ENCODE peak calls at places on chromosomes 13 and 19, in six cellular contexts. One of them, this sample, is unnamed. For H3K36me3 and H3K4me1, the result is how much of the 10 kb centered on the place peaks cover.

GRCh38 chr13:114108894-114109293 is 23.5 kb downstream of the RASA3 start:
- DNase-seq in neuronal stem cell: no peak
- DNase-seq in IMR-90: no peak
- DNase-seq in upper lobe of right lung: peak
- DNase-seq in right lobe of liver: no peak
- DNase-seq in CD8-positive, alpha-beta memory T cell: no peak
- DNase-seq in this sample: peak

GRCh38 chr13:113361406-113361805 is 2.5 kb downstream of the GRTP1 start:
- DNase-seq in neuronal stem cell: no peak
- DNase-seq in IMR-90: no peak
- DNase-seq in upper lobe of right lung: peak
- DNase-seq in right lobe of liver: no peak
- DNase-seq in CD8-positive, alpha-beta memory T cell: no peak
- DNase-seq in this sample: no peak

GRCh38 chr13:21929400-21929799 is 258.5 kb downstream of the FGF9 start:
- DNase-seq in neuronal stem cell: no peak
- DNase-seq in IMR-90: no peak
- DNase-seq in upper lobe of right lung: no peak
- DNase-seq in right lobe of liver: no peak
- DNase-seq in CD8-positive, alpha-beta memory T cell: no peak
- DNase-seq in this sample: no peak

GRCh38 chr13:49669735-49670309 is 21.5 kb downstream of the EBPL start:
- DNase-seq in neuronal stem cell: peak
- DNase-seq in IMR-90: peak
- DNase-seq in upper lobe of right lung: no peak
- DNase-seq in right lobe of liver: no peak
- DNase-seq in CD8-positive, alpha-beta memory T cell: no peak
- DNase-seq in this sample: no peak

GRCh38 chr19:29528350-29528945 is 2.7 kb downstream of the VSTM2B start:
- DNase-seq in neuronal stem cell: peak
- DNase-seq in IMR-90: peak
- DNase-seq in upper lobe of right lung: peak
- DNase-seq in right lobe of liver: peak
- DNase-seq in CD8-positive, alpha-beta memory T cell: peak
- DNase-seq in this sample: no peak

GRCh38 chr19:50814883-50815282 is 8.7 kb downstream of the KLK1 start:
- DNase-seq in neuronal stem cell: no peak
- DNase-seq in IMR-90: no peak
- DNase-seq in upper lobe of right lung: no peak
- DNase-seq in right lobe of liver: no peak
- DNase-seq in CD8-positive, alpha-beta memory T cell: no peak
- DNase-seq in this sample: no peak

GRCh38 chr19:18593367-18594095 is 4.9 kb downstream of the REX1BD start:
- DNase-seq in neuronal stem cell: no peak
- DNase-seq in IMR-90: no peak
- DNase-seq in upper lobe of right lung: peak
- DNase-seq in right lobe of liver: no peak
- DNase-seq in CD8-positive, alpha-beta memory T cell: no peak
- DNase-seq in this sample: no peak

GRCh38 chr13:78606471-78607408 is 3.4 kb upstream of the POU4F1 start:
- DNase-seq in neuronal stem cell: peak
- DNase-seq in IMR-90: no peak
- DNase-seq in upper lobe of right lung: no peak
- DNase-seq in right lobe of liver: no peak
- DNase-seq in CD8-positive, alpha-beta memory T cell: no peak
- DNase-seq in this sample: no peak

GRCh38 chr13:101398920-101399319 is 17.4 kb downstream of the NALCN start:
- DNase-seq in neuronal stem cell: no peak
- DNase-seq in IMR-90: peak
- DNase-seq in upper lobe of right lung: no peak
- DNase-seq in right lobe of liver: no peak
- DNase-seq in CD8-positive, alpha-beta memory T cell: no peak
- DNase-seq in this sample: no peak

GRCh38 chr13:87754097-87754496 is 82.9 kb downstream of the SLITRK5 start:
- DNase-seq in neuronal stem cell: no peak
- DNase-seq in IMR-90: no peak
- DNase-seq in upper lobe of right lung: no peak
- DNase-seq in right lobe of liver: no peak
- DNase-seq in CD8-positive, alpha-beta memory T cell: no peak
- DNase-seq in this sample: no peak

GRCh38 chr13:49681837-49682236 is 9.4 kb downstream of the EBPL start:
- DNase-seq in neuronal stem cell: no peak
- DNase-seq in IMR-90: peak
- DNase-seq in upper lobe of right lung: no peak
- DNase-seq in right lobe of liver: no peak
- DNase-seq in CD8-positive, alpha-beta memory T cell: no peak
- DNase-seq in this sample: no peak

GRCh38 chr19:6720369-6721112 is at the start of gene C3:
- DNase-seq in neuronal stem cell: no peak
- DNase-seq in IMR-90: peak
- DNase-seq in upper lobe of right lung: peak
- DNase-seq in right lobe of liver: peak
- DNase-seq in CD8-positive, alpha-beta memory T cell: no peak
- DNase-seq in this sample: peak

GRCh38 chr13:43730642-43731041 is 56.1 kb downstream of the ENOX1 start:
- DNase-seq in neuronal stem cell: no peak
- DNase-seq in IMR-90: peak
- DNase-seq in upper lobe of right lung: no peak
- DNase-seq in right lobe of liver: no peak
- DNase-seq in CD8-positive, alpha-beta memory T cell: no peak
- DNase-seq in this sample: no peak

GRCh38 chr19:13099073-13099999 is 3.3 kb downstream of the LYL1 start:
- DNase-seq in neuronal stem cell: no peak
- DNase-seq in IMR-90: no peak
- DNase-seq in upper lobe of right lung: peak
- DNase-seq in right lobe of liver: peak
- DNase-seq in CD8-positive, alpha-beta memory T cell: peak
- DNase-seq in this sample: peak

GRCh38 chr13:100530645-100531044 is 57.9 kb downstream of the GGACT start:
- DNase-seq in neuronal stem cell: no peak
- DNase-seq in IMR-90: peak
- DNase-seq in upper lobe of right lung: no peak
- DNase-seq in right lobe of liver: peak
- DNase-seq in CD8-positive, alpha-beta memory T cell: no peak
- DNase-seq in this sample: peak

GRCh38 chr13:97334690-97335089 is 99.3 kb upstream of the RAP2A start:
- DNase-seq in neuronal stem cell: no peak
- DNase-seq in IMR-90: no peak
- DNase-seq in upper lobe of right lung: no peak
- DNase-seq in right lobe of liver: no peak
- DNase-seq in CD8-positive, alpha-beta memory T cell: no peak
- DNase-seq in this sample: no peak

GRCh38 chr19:19820774-19821315 is 705 bp downstream of the ZNF506 start:
- DNase-seq in neuronal stem cell: no peak
- DNase-seq in IMR-90: no peak
- DNase-seq in upper lobe of right lung: no peak
- DNase-seq in right lobe of liver: no peak
- DNase-seq in CD8-positive, alpha-beta memory T cell: peak
- DNase-seq in this sample: no peak

GRCh38 chr19:31312004-31312403 is 37.2 kb downstream of the TSHZ3 start:
- DNase-seq in neuronal stem cell: no peak
- DNase-seq in IMR-90: peak
- DNase-seq in upper lobe of right lung: no peak
- DNase-seq in right lobe of liver: no peak
- DNase-seq in CD8-positive, alpha-beta memory T cell: no peak
- DNase-seq in this sample: no peak

GRCh38 chr19:12994701-12995595 is at the start of gene NFIX:
- DNase-seq in neuronal stem cell: no peak
- DNase-seq in IMR-90: peak
- DNase-seq in upper lobe of right lung: peak
- DNase-seq in right lobe of liver: peak
- DNase-seq in CD8-positive, alpha-beta memory T cell: peak
- DNase-seq in this sample: peak

GRCh38 chr13:36166051-36166450 is 34.9 kb upstream of the DCLK1 start:
- DNase-seq in neuronal stem cell: no peak
- DNase-seq in IMR-90: no peak
- DNase-seq in upper lobe of right lung: no peak
- DNase-seq in right lobe of liver: no peak
- DNase-seq in CD8-positive, alpha-beta memory T cell: no peak
- DNase-seq in this sample: no peak

GRCh38 chr13:93700115-93700514 is 473.5 kb downstream of the GPC6 start:
- DNase-seq in neuronal stem cell: no peak
- DNase-seq in IMR-90: peak
- DNase-seq in upper lobe of right lung: no peak
- DNase-seq in right lobe of liver: no peak
- DNase-seq in CD8-positive, alpha-beta memory T cell: no peak
- DNase-seq in this sample: no peak

GRCh38 chr13:23384111-23384510 is 49.4 kb downstream of the SACS start:
- DNase-seq in neuronal stem cell: no peak
- DNase-seq in IMR-90: peak
- DNase-seq in upper lobe of right lung: no peak
- DNase-seq in right lobe of liver: no peak
- DNase-seq in CD8-positive, alpha-beta memory T cell: no peak
- DNase-seq in this sample: no peak

GRCh38 chr13:94327318-94327717 is 152.2 kb downstream of the DCT start:
- DNase-seq in neuronal stem cell: no peak
- DNase-seq in IMR-90: no peak
- DNase-seq in upper lobe of right lung: no peak
- DNase-seq in right lobe of liver: no peak
- DNase-seq in CD8-positive, alpha-beta memory T cell: no peak
- DNase-seq in this sample: no peak

DNA sequence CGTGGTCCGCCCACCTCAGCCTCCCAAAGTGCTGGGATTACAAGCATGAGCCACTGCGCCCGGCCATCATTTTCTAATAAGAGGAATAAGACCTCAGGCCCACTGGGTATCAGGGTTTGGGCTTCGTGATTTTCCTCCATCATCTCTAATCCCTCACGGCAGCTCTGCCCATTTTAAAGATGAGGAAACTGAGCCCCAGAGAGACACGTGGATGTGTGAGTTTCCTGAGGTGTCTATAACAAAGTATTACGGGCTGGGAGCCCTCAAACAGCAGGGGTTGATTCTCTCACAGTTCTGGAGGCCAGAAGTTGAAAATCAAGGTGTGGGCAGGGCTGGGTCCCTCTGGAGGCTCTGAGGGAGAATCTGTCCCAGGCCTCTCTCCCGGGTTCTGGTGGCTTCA is 33.7 kb downstream of the MYO9B start:
- DNase-seq in neuronal stem cell: no peak
- DNase-seq in IMR-90: no peak
- DNase-seq in upper lobe of right lung: no peak
- DNase-seq in right lobe of liver: no peak
- DNase-seq in CD8-positive, alpha-beta memory T cell: no peak
- DNase-seq in this sample: no peak
- H3K36me3 ChIP-seq in neuronal stem cell: under half
- H3K36me3 ChIP-seq in IMR-90: under half
- H3K36me3 ChIP-seq in upper lobe of right lung: under half
- H3K36me3 ChIP-seq in right lobe of liver: under half
- H3K36me3 ChIP-seq in CD8-positive, alpha-beta memory T cell: under half
- H3K36me3 ChIP-seq in this sample: under half

GRCh38 chr13:110337287-110337686 is 30.2 kb downstream of the COL4A2 start:
- DNase-seq in neuronal stem cell: no peak
- DNase-seq in IMR-90: no peak
- DNase-seq in upper lobe of right lung: peak
- DNase-seq in right lobe of liver: no peak
- DNase-seq in CD8-positive, alpha-beta memory T cell: no peak
- DNase-seq in this sample: peak
- H3K4me1 ChIP-seq in neuronal stem cell: under half
- H3K4me1 ChIP-seq in IMR-90: half or more
- H3K4me1 ChIP-seq in upper lobe of right lung: under half
- H3K4me1 ChIP-seq in right lobe of liver: under half
- H3K4me1 ChIP-seq in CD8-positive, alpha-beta memory T cell: under half
- H3K4me1 ChIP-seq in this sample: half or more

DNA sequence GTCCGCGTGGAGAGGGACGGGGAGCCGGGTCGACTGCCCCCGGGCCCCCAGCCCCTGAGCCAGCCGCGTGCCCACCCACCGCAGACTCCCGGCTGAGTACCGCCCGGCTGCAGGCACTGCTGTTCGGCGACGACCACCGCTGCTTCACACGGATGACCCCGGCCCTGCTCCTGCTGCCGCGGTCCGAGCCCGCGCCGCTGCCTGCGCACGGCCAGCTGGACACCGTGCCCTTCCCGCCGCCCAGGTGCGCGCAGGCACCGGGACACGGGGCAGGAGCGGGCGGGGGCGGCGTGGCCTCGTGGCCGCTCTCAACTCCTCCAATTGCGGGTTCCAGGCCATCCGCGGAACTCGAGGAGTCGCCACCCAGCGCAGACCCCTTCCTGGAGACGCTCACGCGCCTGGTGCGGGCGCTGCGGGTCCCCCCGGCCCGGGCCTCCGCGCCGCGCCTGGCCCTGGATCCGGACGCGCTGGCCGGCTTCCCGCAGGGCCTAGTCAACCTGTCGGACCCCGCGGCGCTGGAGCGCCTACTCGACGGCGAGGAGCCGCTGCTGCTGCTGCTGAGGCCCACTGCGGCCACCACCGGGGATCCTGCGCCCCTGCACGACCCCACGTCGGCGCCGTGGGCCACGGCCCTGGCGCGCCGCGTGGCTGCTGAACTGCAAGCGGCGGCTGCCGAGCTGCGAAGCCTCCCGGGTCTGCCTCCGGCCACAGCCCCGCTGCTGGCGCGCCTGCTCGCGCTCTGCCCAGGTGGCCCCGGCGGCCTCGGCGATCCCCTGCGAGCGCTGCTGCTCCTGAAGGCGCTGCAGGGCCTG is 1.8 kb downstream of the AMH start:
- DNase-seq in neuronal stem cell: no peak
- DNase-seq in IMR-90: no peak
- DNase-seq in upper lobe of right lung: no peak
- DNase-seq in right lobe of liver: no peak
- DNase-seq in CD8-positive, alpha-beta memory T cell: no peak
- DNase-seq in this sample: no peak
- H3K4me3 ChIP-seq in neuronal stem cell: no peak
- H3K4me3 ChIP-seq in IMR-90: no peak
- H3K4me3 ChIP-seq in upper lobe of right lung: no peak
- H3K4me3 ChIP-seq in right lobe of liver: no peak
- H3K4me3 ChIP-seq in CD8-positive, alpha-beta memory T cell: no peak
- H3K4me3 ChIP-seq in this sample: no peak

GRCh38 chr19:42284641-42285341 is 15.7 kb downstream of the CIC start:
- DNase-seq in neuronal stem cell: peak
- DNase-seq in IMR-90: no peak
- DNase-seq in upper lobe of right lung: no peak
- DNase-seq in right lobe of liver: peak
- DNase-seq in CD8-positive, alpha-beta memory T cell: no peak
- DNase-seq in this sample: no peak

GRCh38 chr19:42285988-42286348 is 16.0 kb upstream of the PRR19 start:
- DNase-seq in neuronal stem cell: no peak
- DNase-seq in IMR-90: no peak
- DNase-seq in upper lobe of right lung: no peak
- DNase-seq in right lobe of liver: no peak
- DNase-seq in CD8-positive, alpha-beta memory T cell: no peak
- DNase-seq in this sample: no peak

GRCh38 chr19:42284066-42284501 is 15.0 kb downstream of the CIC start:
- DNase-seq in neuronal stem cell: peak
- DNase-seq in IMR-90: peak
- DNase-seq in upper lobe of right lung: peak
- DNase-seq in right lobe of liver: peak
- DNase-seq in CD8-positive, alpha-beta memory T cell: peak
- DNase-seq in this sample: no peak

GRCh38 chr19:42286349-42287016 is 15.4 kb upstream of the PRR19 start:
- DNase-seq in neuronal stem cell: no peak
- DNase-seq in IMR-90: peak
- DNase-seq in upper lobe of right lung: no peak
- DNase-seq in right lobe of liver: peak
- DNase-seq in CD8-positive, alpha-beta memory T cell: no peak
- DNase-seq in this sample: no peak

DNA sequence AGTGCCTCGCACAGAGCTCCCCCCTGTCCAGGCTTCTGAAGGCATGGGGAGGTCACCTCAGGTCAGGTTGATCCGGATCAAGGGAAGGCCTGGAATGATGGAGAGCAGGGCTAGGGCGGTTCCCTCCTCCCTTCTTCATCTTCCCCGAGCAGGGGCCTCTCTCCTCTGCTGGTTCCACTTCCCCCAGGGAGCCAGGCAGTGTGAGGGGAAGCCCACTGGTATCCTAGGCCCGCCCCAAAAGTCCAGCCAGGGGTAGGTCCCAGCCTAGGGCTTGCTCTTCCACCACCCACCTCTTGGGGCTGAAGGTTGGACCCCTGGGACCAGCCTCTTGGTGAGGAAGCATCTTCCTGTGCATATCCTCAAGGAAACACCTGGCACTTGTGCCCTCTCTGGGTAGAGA is 16.4 kb upstream of the PRR19 start:
- DNase-seq in neuronal stem cell: no peak
- DNase-seq in IMR-90: no peak
- DNase-seq in upper lobe of right lung: no peak
- DNase-seq in right lobe of liver: peak
- DNase-seq in CD8-positive, alpha-beta memory T cell: no peak
- DNase-seq in this sample: no peak
- H3K36me3 ChIP-seq in neuronal stem cell: under half
- H3K36me3 ChIP-seq in IMR-90: under half
- H3K36me3 ChIP-seq in upper lobe of right lung: under half
- H3K36me3 ChIP-seq in right lobe of liver: under half
- H3K36me3 ChIP-seq in CD8-positive, alpha-beta memory T cell: under half
- H3K36me3 ChIP-seq in this sample: under half

This sample was measured in tibial artery.